ENCODE peak calls at places on chromosome 18, in five cellular contexts. N is neural progenitor cell, F is tibial artery, H is colonic mucosa, Z is ascending aorta. S is an unnamed sample.

GRCh38 chr18:60060578-60060977 is 160.8 kb downstream of the PMAIP1 start:
- DNase-seq in Z (no peak), H (no peak), F (no peak), N (no peak), S (no peak)

GRCh38 chr18:28716321-28716720 is 539.4 kb upstream of the CDH2 start:
- DNase-seq in F (no peak), H (no peak), N (no peak), Z (no peak), S (no peak)

GRCh38 chr18:26436176-26437031 is 111.9 kb downstream of the KCTD1 start:
- DNase-seq in N (no peak), H (no peak), Z (no peak), F (no peak), S (no peak)

GRCh38 chr18:61085751-61086150 is 247.5 kb upstream of the CDH20 start:
- DNase-seq in H (no peak), N (no peak), Z (no peak), F (no peak), S (no peak)

GRCh38 chr18:48743046-48743445 is 204.2 kb downstream of the CTIF start:
- DNase-seq in N (no peak), H (peak; percentile 32), Z (peak; percentile 84), F (peak; percentile 88), S (peak; percentile 61)

GRCh38 chr18:34709631-34710429 is at the start of gene DTNA:
- DNase-seq in N (peak; percentile 64), Z (peak; percentile 66), H (no peak), F (no peak), S (no peak)

GRCh38 chr18:47457614-47458013 is 206.2 kb upstream of the SKOR2 start:
- DNase-seq in F (no peak), H (peak; percentile 19), N (no peak), Z (no peak), S (no peak)

GRCh38 chr18:79784965-79785770 is 12.6 kb upstream of the KCNG2 start:
- DNase-seq in H (no peak), F (no peak), Z (no peak), N (no peak), S (no peak)

GRCh38 chr18:75923169-75923568 is 495.7 kb upstream of the SMIM21 start:
- DNase-seq in Z (peak; percentile 91), F (peak; percentile 67), N (no peak), H (no peak), S (peak; percentile 61)

GRCh38 chr18:8283901-8284585 is 325.2 kb upstream of the RAB12 start:
- DNase-seq in N (no peak), F (no peak), Z (no peak), H (no peak), S (no peak)

GRCh38 chr18:37567061-37567993 is 1.7 kb upstream of the CELF4 start:
- DNase-seq in Z (no peak), N (peak; percentile 37), H (no peak), F (no peak), S (no peak)

GRCh38 chr18:62457830-62458229 is 65.0 kb upstream of the ZCCHC2 start:
- DNase-seq in Z (no peak), N (peak; percentile 27), F (no peak), H (no peak), S (no peak)

GRCh38 chr18:48815182-48815520 is 135.6 kb downstream of the SMAD7 start:
- DNase-seq in F (peak; percentile 11), H (no peak), Z (peak; percentile 60), N (no peak), S (no peak)

GRCh38 chr18:136433-136832 is 21.9 kb upstream of the USP14 start:
- DNase-seq in H (no peak), Z (no peak), F (no peak), N (no peak), S (no peak)

GRCh38 chr18:47591429-47591828 is 339.0 kb downstream of the SMAD2 start:
- DNase-seq in N (no peak), F (no peak), Z (no peak), H (no peak), S (no peak)

GRCh38 chr18:13681701-13682100 is 44.7 kb downstream of the FAM210A start:
- DNase-seq in N (no peak), H (no peak), F (no peak), Z (no peak), S (no peak)

GRCh38 chr18:13302611-13303267 is 84.2 kb downstream of the LDLRAD4 start:
- DNase-seq in Z (no peak), N (no peak), H (no peak), F (no peak), S (peak; percentile 32)

GRCh38 chr18:75407468-75408437 is 19.8 kb downstream of the SMIM21 start:
- DNase-seq in H (no peak), N (peak; percentile 91), F (no peak), Z (no peak), S (no peak)

GRCh38 chr18:77067315-77068061 is 65.1 kb downstream of the MBP start:
- DNase-seq in N (no peak), H (peak; percentile 52), Z (peak; percentile 90), F (peak; percentile 81), S (peak; percentile 58)

GRCh38 chr18:79791141-79791972 is 6.4 kb upstream of the KCNG2 start:
- DNase-seq in Z (peak; percentile 73), N (no peak), F (peak; percentile 56), H (no peak), S (no peak)

GRCh38 chr18:13597068-13597467 is 129.3 kb downstream of the FAM210A start:
- DNase-seq in F (no peak), Z (no peak), H (no peak), N (no peak), S (no peak)

GRCh38 chr18:80181642-80182461 is 65.5 kb downstream of the PARD6G start:
- DNase-seq in H (no peak), Z (no peak), N (no peak), F (no peak), S (no peak)

GRCh38 chr18:47265197-47265596 is 13.7 kb upstream of the SKOR2 start:
- DNase-seq in H (no peak), N (no peak), F (no peak), Z (no peak), S (no peak)

GRCh38 chr18:44273298-44273697 is 407.4 kb upstream of the SETBP1 start:
- DNase-seq in Z (no peak), N (no peak), F (no peak), H (no peak), S (no peak)

GRCh38 chr18:54223568-54224241 is 764 bp downstream of the MBD2 start:
- DNase-seq in N (peak; percentile 47), Z (peak; percentile 81), H (peak; percentile 87), F (peak; percentile 74), S (peak; percentile 48)

GRCh38 chr18:13605477-13605876 is 120.9 kb downstream of the FAM210A start:
- DNase-seq in H (no peak), F (no peak), Z (no peak), N (no peak), S (no peak)

GRCh38 chr18:54261894-54262293 is 7.4 kb upstream of the POLI start:
- DNase-seq in N (no peak), F (peak; percentile 24), H (no peak), Z (no peak), S (no peak)

GRCh38 chr18:45677408-45677807 is 46.6 kb upstream of the SLC14A1 start:
- DNase-seq in N (no peak), Z (no peak), F (no peak), H (no peak), S (no peak)

GRCh38 chr18:47683774-47684173 is 246.7 kb downstream of the SMAD2 start:
- DNase-seq in H (no peak), Z (no peak), F (no peak), N (no peak), S (no peak)

GRCh38 chr18:78983530-78983929 is 3.9 kb downstream of the SALL3 start:
- DNase-seq in N (peak; percentile 47), F (no peak), Z (no peak), H (no peak), S (no peak)

GRCh38 chr18:80022613-80023012 is 11.6 kb upstream of the RBFA start:
- DNase-seq in Z (no peak), F (no peak), H (no peak), N (peak; percentile 34), S (no peak)

GRCh38 chr18:35174093-35174731 is 66.6 kb upstream of the ZNF397 start:
- DNase-seq in H (no peak), Z (no peak), N (no peak), F (no peak), S (no peak)

GRCh38 chr18:37424507-37424906 is 141.1 kb downstream of the CELF4 start:
- DNase-seq in F (no peak), N (no peak), Z (no peak), H (no peak), S (no peak)

GRCh38 chr18:58228762-58229161 is 184.7 kb downstream of the NEDD4L start:
- DNase-seq in N (no peak), Z (no peak), F (no peak), H (no peak), S (no peak)

GRCh38 chr18:58227361-58227930 is 183.4 kb downstream of the NEDD4L start:
- DNase-seq in F (no peak), Z (no peak), N (peak; percentile 10), H (no peak), S (no peak)

GRCh38 chr18:58229162-58229561 is 185.1 kb downstream of the NEDD4L start:
- DNase-seq in H (no peak), F (no peak), N (no peak), Z (no peak), S (no peak)

GRCh38 chr18:58226476-58226875 is 182.4 kb downstream of the NEDD4L start:
- DNase-seq in F (no peak), Z (no peak), N (no peak), H (peak; percentile 15), S (no peak)

GRCh38 chr18:58228176-58228575 is 184.2 kb downstream of the NEDD4L start:
- DNase-seq in N (no peak), Z (no peak), H (no peak), F (no peak), S (no peak)
- H3K27ac ChIP-seq in N (no peak overlapping the region), Z (no peak overlapping the region), H (no peak overlapping the region), F (no peak overlapping the region), S (no peak overlapping the region)

GRCh38 chr18:3995476-3996102 is 459.5 kb downstream of the DLGAP1 start:
- DNase-seq in H (peak; percentile 62), Z (peak; percentile 71), F (peak; percentile 34), N (peak; percentile 89), S (no peak)
- TF ChIP-seq CTCF in H (peak; percentile 77), Z (peak; percentile 82), F (peak; percentile 84), N (peak; percentile 94), S (peak; percentile 79)

DNA sequence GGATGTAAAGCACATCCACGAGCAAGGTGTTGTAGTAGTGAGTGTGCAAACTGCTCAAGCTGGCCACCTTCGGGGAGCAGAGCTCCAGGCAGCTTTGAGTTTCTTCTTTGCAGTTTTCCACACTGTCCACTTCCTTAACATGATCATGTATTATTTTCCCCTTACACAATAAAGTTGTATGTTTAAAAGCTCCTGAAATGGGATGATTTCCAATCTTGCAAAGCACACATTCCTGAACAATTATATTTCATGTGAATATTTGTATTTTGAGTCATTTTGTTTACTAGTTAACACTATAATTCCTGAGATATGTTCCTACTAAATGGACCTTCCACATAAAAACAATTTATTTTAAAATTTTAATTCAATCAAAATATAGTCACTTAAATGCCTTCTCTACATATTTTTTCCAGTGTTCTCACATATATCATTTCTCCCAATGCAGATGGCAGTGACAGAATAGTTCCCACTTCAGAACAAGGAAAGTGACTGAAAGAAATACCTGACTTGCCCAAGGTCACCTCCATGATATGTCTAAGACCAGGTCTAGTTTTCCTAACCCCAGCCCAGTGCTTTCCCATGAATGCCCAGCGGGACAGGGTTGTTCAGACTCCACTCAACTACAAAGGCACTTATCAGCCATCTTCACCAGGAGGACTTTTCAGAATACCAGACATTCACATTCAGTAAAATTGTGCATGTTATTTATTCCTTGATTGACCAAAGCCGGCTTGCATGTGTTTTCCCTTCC is 5.5 kb downstream of the CYB5A start:
- DNase-seq in F (no peak), Z (no peak), H (no peak), N (no peak), S (no peak)
- H3K4me1 ChIP-seq in F (peaks cover 47% of the 10 kb centered on the region), Z (peaks cover 5% of the 10 kb centered on the region), H (peaks cover 7% of the 10 kb centered on the region), N (peaks cover 39% of the 10 kb centered on the region), S (peaks cover 57% of the 10 kb centered on the region)

GRCh38 chr18:57747809-57748680 is 55.1 kb downstream of the ATP8B1 start:
- DNase-seq in Z (no peak), N (no peak), H (no peak), F (no peak), S (no peak)
- H3K27ac ChIP-seq in Z (peak overlapping the region; percentile 57), N (no peak overlapping the region), H (peak overlapping the region; percentile 56), F (no peak overlapping the region), S (no peak overlapping the region)

S was measured in heart right ventricle.